ENCODE peak calls at places on chromosomes 7 and 10, in nine cellular contexts. G is astrocyte; Q is ovary; V is body of pancreas; N is aorta; O is CD8-positive, alpha-beta memory T cell; R is BE2C; S is left ventricle myocardium inferior; F is neuronal stem cell. B is an unnamed sample. For H3K27me3, the result is how much of the 10 kb centered on the place peaks cover.

GRCh38 chr10:124532106-124532641 is 70.6 kb downstream of the LHPP start:
- DNase-seq in G (no peak), Q (no peak), V (no peak), N (no peak), O (no peak), R (no peak), S (no peak), F (no peak), B (no peak)

GRCh38 chr7:128891110-128891941 is 19.2 kb downstream of the KCP start:
- DNase-seq in G (no peak), Q (peak), V (peak), N (no peak), O (no peak), R (peak), S (no peak), F (no peak), B (no peak)

GRCh38 chr7:450741-451140 is 68.9 kb downstream of the PDGFA start:
- DNase-seq in G (no peak), Q (no peak), V (no peak), N (no peak), O (no peak), R (no peak), S (no peak), F (no peak), B (no peak)

GRCh38 chr7:12570148-12570528 is 382 bp upstream of the SCIN start:
- DNase-seq in G (no peak), Q (no peak), V (peak), N (no peak), O (no peak), R (no peak), S (no peak), F (no peak), B (no peak)

GRCh38 chr7:128053023-128053422 is 21.8 kb upstream of the LRRC4 start:
- DNase-seq in G (no peak), Q (no peak), V (no peak), N (no peak), O (no peak), R (peak), S (no peak), F (no peak), B (peak)

GRCh38 chr7:116582164-116582732 is 57.4 kb downstream of the CAV1 start:
- DNase-seq in G (peak), Q (no peak), V (no peak), N (no peak), O (no peak), R (no peak), S (no peak), F (no peak), B (no peak)

GRCh38 chr10:79905322-79906314 is 43.3 kb downstream of the SFTPD start:
- DNase-seq in G (peak), Q (no peak), V (peak), N (no peak), O (no peak), R (no peak), S (no peak), F (no peak), B (peak)

GRCh38 chr7:155962968-155963300 is 150.7 kb upstream of the SHH start:
- DNase-seq in G (no peak), Q (no peak), V (no peak), N (no peak), O (no peak), R (no peak), S (no peak), F (no peak), B (no peak)

GRCh38 chr7:3649250-3649649 is 348.2 kb downstream of the SDK1 start:
- DNase-seq in G (no peak), Q (no peak), V (peak), N (no peak), O (no peak), R (no peak), S (no peak), F (no peak), B (no peak)

GRCh38 chr7:70132802-70133201 is 534.5 kb downstream of the AUTS2 start:
- DNase-seq in G (peak), Q (no peak), V (no peak), N (no peak), O (no peak), R (no peak), S (no peak), F (no peak), B (no peak)

GRCh38 chr10:46540412-46541016 is 15.9 kb downstream of the GPRIN2 start:
- DNase-seq in G (no peak), Q (peak), V (no peak), N (peak), O (no peak), R (no peak), S (no peak), F (no peak), B (no peak)

GRCh38 chr7:6576024-6576866 is 1.0 kb upstream of the ZDHHC4 start:
- DNase-seq in G (no peak), Q (peak), V (no peak), N (no peak), O (no peak), R (peak), S (no peak), F (no peak), B (no peak)

GRCh38 chr10:11589738-11590137 is 21.7 kb downstream of the USP6NL start:
- DNase-seq in G (no peak), Q (no peak), V (no peak), N (no peak), O (no peak), R (no peak), S (no peak), F (no peak), B (no peak)

GRCh38 chr10:15035385-15036301 is 8.1 kb upstream of the OLAH start:
- DNase-seq in G (peak), Q (no peak), V (no peak), N (peak), O (no peak), R (no peak), S (peak), F (no peak), B (peak)

GRCh38 chr10:80539421-80539999 is 1.8 kb downstream of the SH2D4B start:
- DNase-seq in G (no peak), Q (no peak), V (no peak), N (peak), O (no peak), R (no peak), S (no peak), F (no peak), B (no peak)

GRCh38 chr10:13453896-13454295 is 74.9 kb downstream of the BEND7 start:
- DNase-seq in G (no peak), Q (no peak), V (no peak), N (no peak), O (no peak), R (no peak), S (no peak), F (no peak), B (no peak)

GRCh38 chr7:99762680-99763327 is 21.2 kb downstream of the CYP3A4 start:
- DNase-seq in G (peak), Q (no peak), V (no peak), N (peak), O (no peak), R (no peak), S (peak), F (no peak), B (peak)

GRCh38 chr10:86742230-86742629 is 14.2 kb upstream of the BMPR1A start:
- DNase-seq in G (no peak), Q (no peak), V (no peak), N (no peak), O (no peak), R (no peak), S (no peak), F (no peak), B (no peak)

GRCh38 chr10:119103687-119104652 is at the start of gene DENND10:
- DNase-seq in G (peak), Q (peak), V (peak), N (peak), O (peak), R (peak), S (peak), F (peak), B (peak)

GRCh38 chr10:8967004-8967530 is 912.6 kb downstream of the GATA3 start:
- DNase-seq in G (no peak), Q (no peak), V (no peak), N (no peak), O (no peak), R (no peak), S (no peak), F (no peak), B (no peak)

GRCh38 chr7:47600199-47601118 is 18.5 kb upstream of the TNS3 start:
- DNase-seq in G (peak), Q (peak), V (peak), N (no peak), O (no peak), R (no peak), S (no peak), F (no peak), B (no peak)

GRCh38 chr10:43274011-43274410 is 7.1 kb upstream of the RASGEF1A start:
- DNase-seq in G (no peak), Q (no peak), V (no peak), N (no peak), O (no peak), R (no peak), S (no peak), F (no peak), B (no peak)

GRCh38 chr7:28266377-28266776 is 85.8 kb upstream of the JAZF1 start:
- DNase-seq in G (no peak), Q (no peak), V (no peak), N (no peak), O (no peak), R (peak), S (no peak), F (no peak), B (no peak)

GRCh38 chr10:109784236-109784635 is 139.1 kb downstream of the XPNPEP1 start:
- DNase-seq in G (peak), Q (no peak), V (no peak), N (no peak), O (no peak), R (no peak), S (no peak), F (no peak), B (peak)

GRCh38 chr7:30869794-30870491 is 41.7 kb upstream of the AQP1 start:
- DNase-seq in G (peak), Q (no peak), V (no peak), N (no peak), O (no peak), R (peak), S (peak), F (no peak), B (no peak)

GRCh38 chr7:95342642-95343252 is 18.4 kb upstream of the PON1 start:
- DNase-seq in G (no peak), Q (no peak), V (no peak), N (no peak), O (no peak), R (no peak), S (no peak), F (no peak), B (peak)

GRCh38 chr10:16948335-16948734 is 131.1 kb upstream of the RSU1 start:
- DNase-seq in G (no peak), Q (no peak), V (no peak), N (no peak), O (peak), R (no peak), S (no peak), F (no peak), B (no peak)

GRCh38 chr7:64046041-64046389 is 781 bp downstream of the ZNF727 start:
- DNase-seq in G (no peak), Q (no peak), V (peak), N (no peak), O (no peak), R (no peak), S (peak), F (no peak), B (no peak)

GRCh38 chr10:92572362-92573090 is 1.4 kb downstream of the IDE start:
- DNase-seq in G (peak), Q (no peak), V (no peak), N (no peak), O (no peak), R (no peak), S (no peak), F (no peak), B (no peak)

GRCh38 chr7:75694636-75695035 is 44.1 kb downstream of the HIP1 start:
- DNase-seq in G (no peak), Q (no peak), V (no peak), N (no peak), O (no peak), R (no peak), S (no peak), F (no peak), B (no peak)

GRCh38 chr7:107939472-107940145 is 48.6 kb downstream of the DLD start:
- DNase-seq in G (peak), Q (peak), V (no peak), N (peak), O (no peak), R (no peak), S (peak), F (no peak), B (no peak)

GRCh38 chr7:83751217-83751616 is 102.3 kb upstream of the SEMA3E start:
- DNase-seq in G (peak), Q (no peak), V (no peak), N (no peak), O (no peak), R (no peak), S (no peak), F (no peak), B (no peak)

GRCh38 chr7:18614841-18615240 is 119.3 kb downstream of the HDAC9 start:
- DNase-seq in G (no peak), Q (no peak), V (no peak), N (no peak), O (no peak), R (no peak), S (no peak), F (no peak), B (no peak)
- H3K4me3 ChIP-seq in G (no peak), Q (no peak), V (no peak), N (no peak), O (no peak), R (no peak), S (no peak), F (no peak), B (no peak)

GRCh38 chr7:132508724-132509348 is 67.4 kb downstream of the PLXNA4 start:
- DNase-seq in G (no peak), Q (no peak), V (no peak), N (no peak), O (no peak), R (peak), S (peak), F (no peak), B (peak)
- H3K27me3 ChIP-seq in G (under half), Q (under half), V (under half), N (under half), O (under half), R (under half), S (under half), F (under half), B (under half)

GRCh38 chr10:132407243-132407746 is 10.3 kb downstream of the PWWP2B start:
- DNase-seq in G (no peak), Q (peak), V (peak), N (no peak), O (no peak), R (no peak), S (peak), F (no peak), B (no peak)

GRCh38 chr10:132408823-132409666 is 12.0 kb downstream of the PWWP2B start:
- DNase-seq in G (no peak), Q (no peak), V (peak), N (no peak), O (no peak), R (no peak), S (no peak), F (no peak), B (no peak)

GRCh38 chr10:132409667-132410028 is 12.6 kb downstream of the PWWP2B start:
- DNase-seq in G (no peak), Q (no peak), V (peak), N (no peak), O (no peak), R (no peak), S (no peak), F (no peak), B (no peak)

GRCh38 chr10:132407846-132408278 is 10.9 kb downstream of the PWWP2B start:
- DNase-seq in G (no peak), Q (peak), V (peak), N (no peak), O (no peak), R (no peak), S (no peak), F (no peak), B (no peak)

GRCh38 chr10:132408367-132408781 is 11.4 kb downstream of the PWWP2B start:
- DNase-seq in G (no peak), Q (peak), V (peak), N (no peak), O (no peak), R (no peak), S (no peak), F (no peak), B (no peak)
- H3K4me3 ChIP-seq in G (no peak), Q (peak), V (no peak), N (no peak), O (no peak), R (no peak), S (peak), F (no peak), B (no peak)

DNA sequence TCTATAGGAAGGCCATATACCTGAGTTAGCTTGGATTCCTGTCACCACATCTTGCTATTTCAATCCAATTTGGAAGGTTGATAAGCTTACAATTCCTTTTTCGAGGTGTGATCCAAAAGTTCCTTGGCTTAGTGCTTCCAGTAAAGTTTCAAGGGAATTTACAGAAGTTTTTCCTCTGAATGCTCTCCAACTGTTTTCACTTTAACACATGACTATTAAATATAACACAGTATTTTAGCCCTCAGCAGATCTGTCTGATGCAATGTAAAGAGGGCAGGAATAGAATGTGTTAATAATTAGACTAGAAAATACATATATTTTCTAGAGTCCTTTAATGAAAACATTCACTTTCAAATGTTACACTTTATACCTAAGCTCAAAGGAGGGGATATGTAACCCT is 171.4 kb downstream of the DKK1 start:
- DNase-seq in G (no peak), Q (no peak), V (no peak), N (no peak), O (no peak), R (no peak), S (no peak), F (no peak), B (no peak)
- H3K27me3 ChIP-seq in G (under half), Q (under half), V (under half), N (under half), O (under half), R (under half), S (under half), F (under half), B (under half)

DNA sequence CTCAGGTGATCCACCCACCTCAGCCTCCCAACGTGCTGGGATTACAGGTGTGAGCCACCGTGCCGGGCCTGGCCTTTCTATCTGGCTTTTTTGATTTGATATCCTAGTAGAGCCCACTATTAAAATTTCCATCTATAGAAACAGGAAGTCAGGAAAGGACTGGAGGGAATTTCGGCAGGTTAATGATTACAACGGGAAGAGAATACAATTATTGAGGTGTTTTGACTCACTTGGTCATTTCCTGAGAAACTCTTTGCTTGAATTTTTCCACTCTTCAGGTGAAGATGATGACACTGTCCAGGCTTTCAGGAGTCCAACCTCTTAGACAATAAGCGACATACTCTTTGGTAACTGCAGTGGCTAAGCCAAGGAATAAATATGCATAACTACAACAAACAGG is 1.1 kb upstream of the MKLN1 start:
- DNase-seq in G (no peak), Q (no peak), V (no peak), N (no peak), O (no peak), R (no peak), S (no peak), F (no peak), B (no peak)
- H3K4me3 ChIP-seq in G (peak), Q (peak), V (no peak), N (peak), O (peak), R (peak), S (peak), F (peak), B (peak)

GRCh38 chr10:23192741-23193434 is 776 bp downstream of the PTF1A start:
- DNase-seq in G (no peak), Q (no peak), V (peak), N (no peak), O (no peak), R (no peak), S (no peak), F (no peak), B (peak)

GRCh38 chr10:23195846-23196200 is 3.7 kb downstream of the PTF1A start:
- DNase-seq in G (no peak), Q (no peak), V (no peak), N (no peak), O (no peak), R (no peak), S (no peak), F (no peak), B (no peak)

GRCh38 chr10:23193435-23194074 is 1.4 kb downstream of the PTF1A start:
- DNase-seq in G (no peak), Q (no peak), V (peak), N (no peak), O (no peak), R (no peak), S (no peak), F (no peak), B (no peak)

GRCh38 chr10:23194966-23195845 is 3.1 kb downstream of the PTF1A start:
- DNase-seq in G (no peak), Q (no peak), V (peak), N (no peak), O (no peak), R (no peak), S (no peak), F (no peak), B (no peak)

GRCh38 chr10:23194471-23194965 is 2.4 kb downstream of the PTF1A start:
- DNase-seq in G (no peak), Q (no peak), V (peak), N (no peak), O (no peak), R (no peak), S (no peak), F (no peak), B (no peak)
- H3K27me3 ChIP-seq in G (half or more), Q (under half), V (under half), N (under half), O (under half), R (half or more), S (half or more), F (under half), B (half or more)

GRCh38 chr10:71269301-71270288 is 49.5 kb upstream of the SLC29A3 start:
- DNase-seq in G (peak), Q (no peak), V (no peak), N (no peak), O (no peak), R (no peak), S (peak), F (peak), B (peak)
- H3K4me3 ChIP-seq in G (no peak), Q (no peak), V (no peak), N (no peak), O (no peak), R (no peak), S (no peak), F (no peak), B (no peak)

GRCh38 chr10:49393301-49393700 is 2.6 kb downstream of the DRGX start:
- DNase-seq in G (no peak), Q (no peak), V (no peak), N (no peak), O (no peak), R (no peak), S (no peak), F (no peak), B (no peak)
- H3K27me3 ChIP-seq in G (half or more), Q (under half), V (under half), N (under half), O (under half), R (half or more), S (half or more), F (under half), B (half or more)

DNA sequence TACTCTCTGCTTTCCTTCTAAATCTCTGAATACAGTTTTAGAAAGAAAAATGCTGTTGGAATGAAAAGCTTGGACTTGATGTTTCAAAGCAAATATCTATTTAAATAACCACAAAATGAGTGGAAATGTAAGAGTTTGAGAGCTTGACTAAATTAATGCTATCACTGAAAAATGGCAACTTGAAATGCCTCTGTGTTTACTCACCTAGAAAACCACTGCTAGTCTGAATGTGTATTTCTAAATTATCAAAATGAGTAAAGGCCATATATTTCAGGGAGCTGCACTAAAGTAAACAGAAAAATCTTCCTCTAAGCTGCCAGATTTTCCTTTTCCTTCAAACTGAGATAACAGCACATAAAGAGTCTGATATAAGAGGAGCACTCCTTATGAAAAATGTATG is 87.9 kb downstream of the DPY19L1 start:
- DNase-seq in G (peak), Q (no peak), V (no peak), N (no peak), O (no peak), R (no peak), S (no peak), F (no peak), B (no peak)
- H3K4me3 ChIP-seq in G (no peak), Q (no peak), V (no peak), N (no peak), O (no peak), R (no peak), S (no peak), F (no peak), B (no peak)

GRCh38 chr10:21509391-21510217 is 15.9 kb downstream of the SKIDA1 start:
- DNase-seq in G (no peak), Q (peak), V (no peak), N (no peak), O (no peak), R (no peak), S (no peak), F (no peak), B (peak)
- H3K27me3 ChIP-seq in G (under half), Q (under half), V (under half), N (under half), O (under half), R (under half), S (under half), F (under half), B (under half)

B was measured in cardiac muscle cell.